ENCODE peak calls at places on chromosomes 11 and 22, in four cellular contexts. M is Panc1, P is ovary, R is fibroblast of lung. O is an unnamed sample. For H3K4me1, the result is how much of the 10 kb centered on the place peaks cover.

GRCh38 chr11:118295199-118295598 is 9.3 kb upstream of the CD3E start:
- DNase-seq in M (no peak), P (no peak), R (no peak), O (no peak)

GRCh38 chr11:61757213-61757862 is 4.9 kb downstream of the MYRF start:
- DNase-seq in M (no peak), P (no peak), R (no peak), O (no peak)

GRCh38 chr11:44766972-44767278 is 40.2 kb downstream of the TSPAN18 start:
- DNase-seq in M (no peak), P (no peak), R (peak), O (no peak)

GRCh38 chr22:29255064-29255621 is 12.6 kb downstream of the RHBDD3 start:
- DNase-seq in M (no peak), P (no peak), R (no peak), O (no peak)

GRCh38 chr11:44008698-44009097 is 39.1 kb upstream of the ACCSL start:
- DNase-seq in M (no peak), P (peak), R (no peak), O (no peak)

GRCh38 chr11:8709002-8709672 is 26.5 kb downstream of the RPL27A start:
- DNase-seq in M (no peak), P (peak), R (peak), O (no peak)

GRCh38 chr11:20013346-20014066 is 146.8 kb downstream of the DBX1 start:
- DNase-seq in M (no peak), P (no peak), R (peak), O (no peak)

GRCh38 chr22:49152146-49152929 is 675.3 kb downstream of the BRD1 start:
- DNase-seq in M (no peak), P (no peak), R (no peak), O (no peak)

DNA sequence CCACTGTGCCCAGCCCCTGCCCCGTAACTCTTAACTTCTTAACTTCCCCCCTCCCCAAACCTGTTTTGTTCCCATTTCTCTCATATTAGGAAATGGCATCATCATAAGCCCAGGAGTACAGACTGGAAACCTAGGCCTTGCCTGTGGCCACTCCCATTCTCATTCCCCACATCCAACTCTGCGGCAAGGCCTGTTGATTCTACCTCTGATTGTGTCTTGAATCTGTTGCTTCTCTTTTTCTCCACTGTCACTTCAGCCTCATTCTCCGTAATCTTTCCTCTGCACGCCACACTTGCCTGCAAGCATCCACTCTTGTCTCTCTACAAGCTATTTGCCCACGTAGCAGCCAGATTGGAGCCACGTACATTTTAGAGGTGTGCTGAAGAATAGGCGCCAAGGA is 25.2 kb downstream of the SGSM3 start:
- DNase-seq in M (no peak), P (no peak), R (no peak), O (no peak)
- H3K4me1 ChIP-seq in M (under half), P (under half), R (under half), O (under half)

GRCh38 chr22:48096846-48097665 is 1334.6 kb downstream of the TBC1D22A start:
- DNase-seq in M (no peak), P (no peak), R (no peak), O (no peak)

GRCh38 chr22:48096411-48096810 is 1334.0 kb downstream of the TBC1D22A start:
- DNase-seq in M (no peak), P (no peak), R (no peak), O (no peak)

GRCh38 chr22:48098936-48099245 is 1336.4 kb downstream of the TBC1D22A start:
- DNase-seq in M (no peak), P (no peak), R (no peak), O (no peak)

GRCh38 chr22:48098243-48098935 is 1335.9 kb downstream of the TBC1D22A start:
- DNase-seq in M (no peak), P (no peak), R (no peak), O (no peak)

GRCh38 chr22:48097723-48098122 is 1335.3 kb downstream of the TBC1D22A start:
- DNase-seq in M (no peak), P (no peak), R (no peak), O (no peak)
- H3K4me1 ChIP-seq in M (under half), P (under half), R (under half), O (under half)

DNA sequence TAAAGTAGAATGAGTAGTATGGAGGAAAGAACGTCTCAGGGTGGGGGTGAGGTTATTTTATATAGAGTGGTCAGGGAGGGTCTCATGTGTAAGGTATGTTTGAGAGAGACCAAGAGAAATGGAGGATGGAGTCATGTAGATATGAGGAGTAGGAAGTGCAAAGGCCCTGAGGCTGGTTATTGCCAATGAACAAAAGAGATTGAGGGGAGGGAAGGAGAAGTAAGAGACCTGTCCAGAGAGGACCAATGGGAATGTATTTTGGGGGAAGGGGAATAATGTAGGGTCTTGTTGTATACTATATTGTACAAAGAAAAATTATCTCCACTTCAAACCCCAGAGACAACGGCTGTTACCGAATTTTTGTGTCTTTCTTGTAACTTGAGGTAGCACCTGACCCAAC is 9.8 kb downstream of the CTNND1 start:
- DNase-seq in M (no peak), P (no peak), R (no peak), O (no peak)
- H3K4me1 ChIP-seq in M (half or more), P (under half), R (under half), O (under half)

GRCh38 chr11:69438286-69438920 is 43.1 kb upstream of the LINC01488 start:
- DNase-seq in M (no peak), P (no peak), R (no peak), O (no peak)
- H3K4me1 ChIP-seq in M (under half), P (under half), R (under half), O (under half)

DNA sequence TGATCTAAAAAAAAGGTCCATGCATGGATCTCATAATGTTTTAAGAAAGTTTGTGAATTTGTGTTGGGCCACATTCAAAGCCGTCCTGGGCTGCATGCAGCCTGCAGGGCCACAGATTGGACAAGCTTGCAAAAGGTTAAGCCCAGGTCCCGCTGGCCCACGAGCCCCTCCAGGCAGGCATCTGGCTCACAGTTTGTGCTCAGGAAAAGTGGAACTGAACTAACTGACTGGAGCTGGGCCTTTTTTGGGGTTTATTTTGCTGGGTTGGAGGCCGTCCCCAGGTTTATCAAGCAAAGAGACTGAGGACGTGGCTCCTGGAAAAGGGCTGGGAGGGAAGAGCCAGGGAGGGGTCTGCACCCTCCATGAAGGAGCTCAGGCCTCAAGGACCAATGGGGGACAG is 32.1 kb upstream of the BAIAP2L2 start:
- DNase-seq in M (no peak), P (no peak), R (no peak), O (no peak)
- H3K4me1 ChIP-seq in M (under half), P (under half), R (under half), O (under half)

GRCh38 chr22:26713823-26714449 is 56.5 kb downstream of the MIAT start:
- DNase-seq in M (no peak), P (no peak), R (peak), O (no peak)
- H3K4me1 ChIP-seq in M (under half), P (under half), R (under half), O (under half)

GRCh38 chr11:14183973-14184372 is 175.0 kb downstream of the RRAS2 start:
- DNase-seq in M (no peak), P (no peak), R (no peak), O (no peak)

GRCh38 chr11:14186376-14186775 is 172.6 kb downstream of the RRAS2 start:
- DNase-seq in M (no peak), P (no peak), R (peak), O (no peak)

GRCh38 chr11:14182833-14183340 is 176.1 kb downstream of the RRAS2 start:
- DNase-seq in M (no peak), P (no peak), R (no peak), O (no peak)

GRCh38 chr11:14185461-14185860 is 173.5 kb downstream of the RRAS2 start:
- DNase-seq in M (no peak), P (no peak), R (no peak), O (no peak)

GRCh38 chr11:14184548-14184947 is 174.4 kb downstream of the RRAS2 start:
- DNase-seq in M (no peak), P (no peak), R (peak), O (no peak)
- H3K4me1 ChIP-seq in M (under half), P (under half), R (under half), O (under half)

GRCh38 chr22:41844036-41844435 is 11.1 kb downstream of the SREBF2 start:
- DNase-seq in M (no peak), P (no peak), R (no peak), O (no peak)

GRCh38 chr22:41845380-41846267 is 12.7 kb downstream of the SREBF2 start:
- DNase-seq in M (no peak), P (no peak), R (peak), O (no peak)

GRCh38 chr22:41842996-41843970 is 10.4 kb downstream of the SREBF2 start:
- DNase-seq in M (no peak), P (no peak), R (no peak), O (no peak)

GRCh38 chr22:41846268-41847002 is 13.5 kb downstream of the SREBF2 start:
- DNase-seq in M (no peak), P (no peak), R (no peak), O (no peak)

GRCh38 chr22:41844513-41844912 is 11.6 kb downstream of the SREBF2 start:
- DNase-seq in M (no peak), P (no peak), R (no peak), O (no peak)
- H3K4me1 ChIP-seq in M (under half), P (under half), R (under half), O (under half)

DNA sequence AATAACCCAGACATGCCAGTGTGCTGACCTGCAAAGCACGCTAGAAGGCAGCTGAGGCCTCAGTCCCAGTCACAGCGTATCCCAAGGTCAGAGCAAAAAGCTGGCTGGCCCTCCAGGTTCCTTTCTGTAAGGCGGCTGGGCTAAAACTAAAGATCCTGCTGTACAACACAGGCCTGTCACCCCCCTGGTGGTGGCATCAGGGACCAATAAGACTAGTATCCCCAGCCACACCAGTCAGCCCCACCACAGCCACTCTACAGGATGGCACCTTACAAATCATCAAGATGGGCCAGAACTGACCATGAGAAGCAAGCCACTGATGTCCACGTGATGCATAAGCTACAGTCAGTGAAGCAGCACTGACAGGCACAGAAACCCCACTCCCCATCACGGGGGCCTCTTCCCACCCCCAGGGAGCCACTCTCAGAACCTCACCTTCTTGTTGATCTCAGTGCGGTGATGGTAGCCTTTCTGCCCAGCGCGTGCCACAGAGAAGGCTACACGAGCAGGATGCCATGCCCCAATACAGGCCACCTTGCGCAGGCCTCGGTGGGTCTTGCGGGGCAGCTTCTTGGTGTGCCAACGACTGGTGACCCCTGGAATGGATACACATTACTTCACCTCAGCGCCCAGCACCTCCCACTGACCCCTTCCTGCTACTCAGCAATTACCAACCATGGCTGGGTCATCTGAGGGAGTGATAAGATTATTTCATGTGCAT is 5.0 kb downstream of the RPL3 start:
- DNase-seq in M (no peak), P (no peak), R (no peak), O (no peak)
- H3K4me1 ChIP-seq in M (half or more), P (under half), R (under half), O (under half)

O was measured in iPS DF 6.9.